ENCODE peak calls at places on chromosomes 5 and 9, in four cellular contexts. R is DMS153, Q is iPS-NIHi11, H is NCI-H2081. E is an unnamed sample.

GRCh38 chr5:102309586-102309985 is 13.5 kb upstream of the SLCO4C1 start:
- DNase-seq in R (no peak), Q (no peak), H (no peak), E (no peak)

GRCh38 chr5:177973066-177973635 is 22.9 kb downstream of the PROP1 start:
- DNase-seq in R (no peak), Q (no peak), H (no peak), E (no peak)

GRCh38 chr5:10691826-10692785 is 68.9 kb downstream of the DAP start:
- DNase-seq in R (no peak), Q (no peak), H (no peak), E (peak)

GRCh38 chr9:98807811-98808195 is 333 bp downstream of the GALNT12 start:
- DNase-seq in R (no peak), Q (peak), H (no peak), E (peak)

GRCh38 chr5:80569961-80570786 is at the start of gene ANKRD34B:
- DNase-seq in R (no peak), Q (peak), H (peak), E (peak)

GRCh38 chr5:99105216-99105615 is 176.4 kb upstream of the CHD1 start:
- DNase-seq in R (no peak), Q (no peak), H (no peak), E (peak)

GRCh38 chr9:68981825-68982224 is 32.1 kb downstream of the PRKACG start:
- DNase-seq in R (peak), Q (peak), H (peak), E (no peak)

GRCh38 chr9:8553444-8553843 is 753.9 kb upstream of the DMAC1 start:
- DNase-seq in R (no peak), Q (no peak), H (no peak), E (no peak)

GRCh38 chr5:35202319-35203111 is 27.8 kb downstream of the PRLR start:
- DNase-seq in R (no peak), Q (peak), H (peak), E (peak)